ENCODE peak calls at places on chromosome 17, in six cellular contexts. X is cardiac fibroblast, M is cardiac muscle cell, K is brain microvascular endothelial cell, Y is right lobe of liver, I is kidney epithelial cell. A is an unnamed sample.

GRCh38 chr17:36529121-36529520 is 5.5 kb downstream of the MYO19 start:
- DNase-seq in K (peak), Y (no peak), X (peak), I (no peak), M (peak), A (no peak)

GRCh38 chr17:56009795-56010715 is 143.2 kb upstream of the ANKFN1 start:
- DNase-seq in Y (no peak), X (no peak), I (no peak), M (no peak), K (no peak), A (no peak)

GRCh38 chr17:4147751-4148310 is 4.8 kb downstream of the CYB5D2 start:
- DNase-seq in K (no peak), I (no peak), X (peak), M (no peak), Y (no peak), A (no peak)

GRCh38 chr17:33233855-33234228 is 59.3 kb downstream of the ASIC2 start:
- DNase-seq in X (no peak), Y (no peak), K (no peak), I (no peak), M (no peak), A (no peak)

GRCh38 chr17:7443499-7444485 is 1.1 kb upstream of the CHRNB1 start:
- DNase-seq in K (no peak), M (peak), X (peak), I (no peak), Y (no peak), A (no peak)

GRCh38 chr17:50027639-50028206 is 28.2 kb upstream of the ITGA3 start:
- DNase-seq in M (peak), X (peak), K (peak), I (peak), Y (peak), A (peak)

GRCh38 chr17:55709984-55710383 is 12.7 kb downstream of the TMEM100 start:
- DNase-seq in K (no peak), M (no peak), X (no peak), I (no peak), Y (no peak), A (no peak)

GRCh38 chr17:39568710-39569109 is 39.0 kb downstream of the NEUROD2 start:
- DNase-seq in M (no peak), I (no peak), Y (no peak), X (no peak), K (no peak), A (no peak)

GRCh38 chr17:39642675-39643074 is 5.7 kb downstream of the STARD3 start:
- DNase-seq in K (no peak), M (no peak), X (no peak), I (no peak), Y (no peak), A (no peak)

GRCh38 chr17:67294451-67295199 is 49.6 kb upstream of the HELZ start:
- DNase-seq in X (no peak), Y (no peak), K (no peak), M (no peak), I (no peak), A (no peak)

GRCh38 chr17:40515491-40516041 is 14.1 kb upstream of the TNS4 start:
- DNase-seq in M (no peak), Y (no peak), X (no peak), I (no peak), K (no peak), A (no peak)

GRCh38 chr17:27157898-27158297 is 136.0 kb upstream of the WSB1 start:
- DNase-seq in X (no peak), M (no peak), Y (no peak), I (no peak), K (no peak), A (no peak)

GRCh38 chr17:68512967-68513474 is 791 bp downstream of the PRKAR1A start:
- DNase-seq in X (peak), I (no peak), Y (no peak), K (peak), M (peak), A (no peak)

GRCh38 chr17:27379863-27380533 is 76.2 kb upstream of the KSR1 start:
- DNase-seq in I (no peak), Y (peak), K (peak), X (peak), M (peak), A (no peak)

GRCh38 chr17:57519199-57519598 is 225.9 kb downstream of the CCDC182 start:
- DNase-seq in I (peak), K (peak), M (no peak), X (peak), Y (no peak), A (no peak)

GRCh38 chr17:66228887-66229782 is at the start of gene APOH:
- DNase-seq in M (no peak), I (no peak), K (no peak), X (no peak), Y (no peak), A (no peak)

GRCh38 chr17:18377437-18378204 is at the start of gene EVPLL:
- DNase-seq in Y (peak), M (peak), X (no peak), K (no peak), I (peak), A (no peak)

GRCh38 chr17:60327122-60327869 is 64.6 kb downstream of the USP32 start:
- DNase-seq in K (no peak), M (no peak), X (no peak), I (no peak), Y (no peak), A (no peak)

GRCh38 chr17:74642995-74643394 is 19.5 kb upstream of the CD300E start:
- DNase-seq in K (no peak), M (no peak), X (no peak), I (no peak), Y (no peak), A (no peak)

GRCh38 chr17:68460715-68461114 is 3.4 kb upstream of the WIPI1 start:
- DNase-seq in Y (no peak), X (no peak), I (no peak), M (no peak), K (no peak), A (no peak)

GRCh38 chr17:55437165-55437605 is 15.6 kb upstream of the MMD start:
- DNase-seq in X (no peak), I (no peak), K (no peak), Y (no peak), M (no peak), A (no peak)

GRCh38 chr17:50212121-50212843 is 10.9 kb upstream of the COL1A1 start:
- DNase-seq in X (peak), Y (no peak), K (no peak), M (peak), I (no peak), A (no peak)

GRCh38 chr17:73215414-73215813 is 22.6 kb downstream of the COG1 start:
- DNase-seq in X (no peak), M (no peak), Y (no peak), I (no peak), K (no peak), A (no peak)

GRCh38 chr17:32285286-32285685 is 19.7 kb downstream of the RHBDL3 start:
- DNase-seq in M (no peak), K (no peak), X (no peak), Y (no peak), I (no peak), A (no peak)

GRCh38 chr17:33602981-33603380 is 309.9 kb upstream of the ASIC2 start:
- DNase-seq in K (no peak), X (no peak), Y (no peak), I (no peak), M (no peak), A (no peak)

GRCh38 chr17:54948380-54948779 is 20.1 kb downstream of the COX11 start:
- DNase-seq in K (peak), M (peak), Y (no peak), I (peak), X (peak), A (peak)

GRCh38 chr17:66805567-66805966 is 29.4 kb upstream of the CACNG5 start:
- DNase-seq in I (no peak), Y (no peak), M (no peak), K (no peak), X (no peak), A (no peak)

GRCh38 chr17:57911021-57911420 is 44.2 kb downstream of the CUEDC1 start:
- DNase-seq in X (no peak), I (no peak), K (no peak), Y (no peak), M (no peak), A (no peak)

GRCh38 chr17:80949451-80950421 is 41.9 kb upstream of the CHMP6 start:
- DNase-seq in X (no peak), I (no peak), M (no peak), Y (no peak), K (no peak), A (no peak)
- TF ChIP-seq CTCF in X (no peak), I (no peak), M (no peak), Y (no peak), K (peak), A (no peak)

DNA sequence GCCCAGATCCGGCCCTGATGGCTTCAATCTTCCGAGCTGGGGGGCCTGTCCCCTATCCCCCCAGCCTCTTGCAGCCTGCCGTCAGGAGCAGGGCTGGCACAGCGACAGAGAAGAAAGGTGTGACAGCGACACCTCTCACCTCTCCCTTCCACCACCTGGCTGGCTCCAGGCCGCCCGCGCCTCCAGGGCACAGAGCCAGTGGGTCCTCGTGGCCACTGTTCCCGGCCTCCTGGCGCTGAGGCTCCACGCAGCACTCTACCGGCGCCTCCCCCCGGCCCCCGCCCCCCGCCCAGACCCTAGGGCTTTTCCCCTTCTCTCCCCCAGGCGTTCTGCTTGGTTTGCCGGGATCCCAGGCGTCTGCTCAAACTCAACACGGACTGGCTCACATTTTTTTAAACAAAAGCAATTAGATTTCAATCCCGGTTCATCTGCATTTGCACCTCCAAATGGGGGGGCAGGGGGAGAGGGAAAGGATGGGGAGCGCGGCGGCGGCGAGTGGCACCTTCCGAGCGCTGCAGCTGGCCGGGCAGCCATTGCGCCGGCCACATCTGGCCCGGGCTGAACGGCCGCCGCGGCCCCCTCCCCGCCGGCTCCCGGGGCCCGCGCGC is 12.8 kb upstream of the CBX8 start:
- DNase-seq in Y (no peak), X (no peak), K (no peak), M (no peak), I (no peak), A (no peak)
- H3K4me3 ChIP-seq in Y (no peak), X (no peak), K (no peak), M (peak), I (no peak), A (no peak)

GRCh38 chr17:44901323-44901965 is 2.2 kb upstream of the EFTUD2 start:
- DNase-seq in K (peak), X (peak), M (peak), Y (no peak), I (no peak), A (no peak)
- TF ChIP-seq CTCF in K (no peak), X (no peak), M (peak), Y (no peak), I (peak), A (peak)

GRCh38 chr17:77146882-77147281 is 6.1 kb downstream of the SEC14L1 start:
- DNase-seq in M (no peak), I (no peak), K (no peak), Y (peak), X (no peak), A (no peak)

GRCh38 chr17:77148959-77149510 is 8.3 kb downstream of the SEC14L1 start:
- DNase-seq in I (no peak), M (no peak), X (no peak), Y (no peak), K (no peak), A (no peak)

GRCh38 chr17:77145635-77146632 is 5.2 kb downstream of the SEC14L1 start:
- DNase-seq in X (peak), I (no peak), M (peak), Y (peak), K (peak), A (peak)

GRCh38 chr17:77148109-77148958 is 7.6 kb downstream of the SEC14L1 start:
- DNase-seq in K (no peak), Y (no peak), X (no peak), M (no peak), I (no peak), A (no peak)

DNA sequence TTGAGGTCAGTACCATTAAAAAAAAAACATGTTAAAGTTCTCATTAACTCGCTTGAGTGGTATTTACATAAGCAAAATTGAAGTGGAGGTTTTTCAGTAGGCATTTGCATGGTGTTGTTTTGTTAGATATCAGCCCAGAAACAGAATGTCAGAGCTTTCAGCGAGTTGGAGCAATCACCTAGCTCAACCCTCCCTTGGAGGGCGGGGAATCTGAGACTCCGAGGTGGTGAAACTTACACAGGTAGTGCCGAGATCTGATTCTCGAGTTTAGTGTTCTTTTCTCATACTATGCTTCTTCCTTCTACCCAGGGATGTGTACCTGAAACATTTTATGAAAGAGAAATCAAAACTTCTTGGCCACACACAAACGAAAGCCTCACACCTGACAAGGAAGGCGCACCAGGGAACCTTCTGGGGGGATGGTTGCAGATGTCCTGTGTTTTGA is 6.6 kb downstream of the SEC14L1 start:
- DNase-seq in I (no peak), X (no peak), K (no peak), M (no peak), Y (no peak), A (no peak)
- H3K4me3 ChIP-seq in I (no peak), X (no peak), K (no peak), M (no peak), Y (peak), A (no peak)

GRCh38 chr17:29430275-29430674 is 40.1 kb downstream of the TAOK1 start:
- DNase-seq in I (no peak), K (no peak), X (no peak), Y (no peak), M (no peak), A (no peak)

GRCh38 chr17:29433551-29433950 is 43.4 kb downstream of the TAOK1 start:
- DNase-seq in M (peak), I (no peak), K (no peak), X (no peak), Y (no peak), A (no peak)

DNA sequence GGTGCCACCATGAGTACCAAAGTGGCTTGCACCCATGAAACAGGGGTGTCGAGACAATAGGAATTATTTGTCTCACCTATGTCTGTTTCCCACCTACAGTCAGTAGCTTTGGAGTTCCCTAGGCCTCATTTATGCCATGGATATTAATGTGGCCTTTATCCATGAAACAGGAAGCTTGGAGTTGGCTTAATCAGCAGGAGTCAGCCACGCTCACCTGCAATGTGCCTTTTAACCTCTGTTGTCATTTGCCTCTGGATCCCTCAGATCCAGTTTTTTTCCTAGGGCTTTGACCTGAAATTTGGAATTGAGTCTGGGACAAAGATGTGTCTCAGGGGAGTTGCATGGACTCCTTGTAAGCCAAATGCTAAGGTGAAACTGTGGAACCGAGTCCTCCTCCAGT is 44.4 kb downstream of the TAOK1 start:
- DNase-seq in M (no peak), I (no peak), K (no peak), X (no peak), Y (no peak), A (no peak)
- TF ChIP-seq CTCF in M (no peak), I (no peak), K (no peak), X (no peak), Y (no peak), A (no peak)

GRCh38 chr17:1736348-1737281 is 6.1 kb upstream of the SERPINF2 start:
- DNase-seq in X (peak), Y (peak), K (peak), I (no peak), M (peak), A (no peak)
- H3K4me3 ChIP-seq in X (no peak), Y (peak), K (no peak), I (no peak), M (no peak), A (no peak)

GRCh38 chr17:16377804-16378400 is 3.0 kb upstream of the UBB start:
- DNase-seq in I (no peak), X (peak), Y (no peak), K (peak), M (peak), A (no peak)
- TF ChIP-seq CTCF in I (no peak), X (no peak), Y (no peak), K (no peak), M (no peak), A (no peak)

A was measured in HFF-Myc.